ENCODE peak calls at places on chromosomes 7 and 10, in four cellular contexts. W is ovary, F is osteoblast, X is adrenal gland. V is an unnamed sample.
A peak's percentile ranks its signal among the peaks of the same experiment; 100 is the strongest.

GRCh38 chr10:106780593-106781088 is 383.9 kb downstream of the SORCS1 start:
- DNase-seq in W (no peak), F (no peak), X (no peak), V (no peak)

GRCh38 chr7:22660732-22661131 is 66.3 kb upstream of the IL6 start:
- DNase-seq in W (no peak), F (no peak), X (no peak), V (no peak)

GRCh38 chr7:82750007-82750406 is 306.4 kb upstream of the CACNA2D1 start:
- DNase-seq in W (no peak), F (no peak), X (no peak), V (no peak)

GRCh38 chr7:34133983-34134782 is 228.8 kb downstream of the BMPER start:
- DNase-seq in W (peak; percentile 80), F (peak; percentile 86), X (peak; percentile 44), V (peak; percentile 85)

GRCh38 chr10:61286695-61287094 is 166.5 kb downstream of the TMEM26 start:
- DNase-seq in W (no peak), F (no peak), X (no peak), V (no peak)

GRCh38 chr7:27174077-27175004 is at the start of gene HOXA10:
- DNase-seq in W (peak; percentile 36), F (peak; percentile 90), X (peak; percentile 21), V (peak; percentile 66)

GRCh38 chr10:96324447-96324846 is 20.2 kb downstream of the DNTT start:
- DNase-seq in W (no peak), F (no peak), X (no peak), V (no peak)

GRCh38 chr10:120632936-120633335 is 175.9 kb downstream of the PLPP4 start:
- DNase-seq in W (no peak), F (no peak), X (no peak), V (no peak)

GRCh38 chr10:91380873-91381561 is 29.1 kb upstream of the HECTD2 start:
- DNase-seq in W (no peak), F (peak; percentile 17), X (no peak), V (peak; percentile 61)

GRCh38 chr7:88089484-88090050 is 130.3 kb downstream of the SRI start:
- DNase-seq in W (no peak), F (no peak), X (no peak), V (no peak)

GRCh38 chr7:20786779-20787651 is at the start of gene SP8:
- DNase-seq in W (no peak), F (no peak), X (no peak), V (peak; percentile 87)

GRCh38 chr10:56745490-56745889 is 384.4 kb upstream of the ZWINT start:
- DNase-seq in W (no peak), F (no peak), X (no peak), V (no peak)

GRCh38 chr7:155276800-155277375 is 20.8 kb upstream of the INSIG1 start:
- DNase-seq in W (no peak), F (no peak), X (no peak), V (no peak)

GRCh38 chr10:16949806-16950205 is 132.6 kb upstream of the RSU1 start:
- DNase-seq in W (no peak), F (no peak), X (no peak), V (no peak)

GRCh38 chr7:28840515-28841125 is 117.5 kb downstream of the TRIL start:
- DNase-seq in W (no peak), F (no peak), X (no peak), V (no peak)

GRCh38 chr7:123673752-123674398 is 18.2 kb downstream of the LMOD2 start:
- DNase-seq in W (no peak), F (no peak), X (no peak), V (no peak)

GRCh38 chr10:34697366-34698247 is 117.5 kb downstream of the PARD3 start:
- DNase-seq in W (no peak), F (no peak), X (no peak), V (no peak)

GRCh38 chr10:71280825-71281224 is 38.2 kb upstream of the SLC29A3 start:
- DNase-seq in W (no peak), F (peak; percentile 31), X (no peak), V (no peak)

GRCh38 chr7:82430518-82431465 is 12.8 kb downstream of the CACNA2D1 start:
- DNase-seq in W (no peak), F (no peak), X (peak; percentile 31), V (no peak)

GRCh38 chr7:130566168-130566897 is 74.4 kb downstream of the MEST start:
- DNase-seq in W (peak; percentile 55), F (no peak), X (peak; percentile 94), V (no peak)

GRCh38 chr7:149820622-149821190 is 17.5 kb upstream of the ZNF862 start:
- DNase-seq in W (no peak), F (peak; percentile 74), X (no peak), V (no peak)

GRCh38 chr7:102069913-102070629 is 216.6 kb upstream of the SH2B2 start:
- DNase-seq in W (no peak), F (no peak), X (no peak), V (no peak)

GRCh38 chr7:82183633-82184032 is 259.9 kb downstream of the CACNA2D1 start:
- DNase-seq in W (no peak), F (no peak), X (no peak), V (no peak)

GRCh38 chr10:123573236-123574147 is 92.7 kb upstream of the GPR26 start:
- DNase-seq in W (peak; percentile 40), F (no peak), X (peak; percentile 27), V (peak; percentile 40)

GRCh38 chr7:30566596-30566995 is 28.1 kb upstream of the GARS1 start:
- DNase-seq in W (no peak), F (no peak), X (no peak), V (no peak)

GRCh38 chr10:59265140-59265539 is 88.7 kb downstream of the PHYHIPL start:
- DNase-seq in W (no peak), F (no peak), X (no peak), V (no peak)

GRCh38 chr10:77504196-77504869 is 133.3 kb downstream of the KCNMA1 start:
- DNase-seq in W (no peak), F (no peak), X (no peak), V (no peak)

GRCh38 chr7:14420768-14421167 is 431.3 kb upstream of the ETV1 start:
- DNase-seq in W (no peak), F (no peak), X (no peak), V (no peak)

GRCh38 chr7:14419554-14419953 is 430.1 kb upstream of the ETV1 start:
- DNase-seq in W (no peak), F (no peak), X (no peak), V (no peak)

GRCh38 chr7:14425559-14425958 is 436.1 kb upstream of the ETV1 start:
- DNase-seq in W (no peak), F (no peak), X (no peak), V (no peak)

GRCh38 chr7:14424675-14425074 is 435.2 kb upstream of the ETV1 start:
- DNase-seq in W (no peak), F (no peak), X (no peak), V (no peak)
- TF ChIP-seq CTCF in W (no peak), F (no peak), X (no peak), V (no peak)

GRCh38 chr7:13745530-13745929 is 243.9 kb downstream of the ETV1 start:
- DNase-seq in W (no peak), F (no peak), X (no peak), V (no peak)

GRCh38 chr7:13737563-13737962 is 251.9 kb downstream of the ETV1 start:
- DNase-seq in W (no peak), F (no peak), X (no peak), V (no peak)

GRCh38 chr7:13742126-13742525 is 247.3 kb downstream of the ETV1 start:
- DNase-seq in W (no peak), F (peak; percentile 32), X (no peak), V (no peak)

DNA sequence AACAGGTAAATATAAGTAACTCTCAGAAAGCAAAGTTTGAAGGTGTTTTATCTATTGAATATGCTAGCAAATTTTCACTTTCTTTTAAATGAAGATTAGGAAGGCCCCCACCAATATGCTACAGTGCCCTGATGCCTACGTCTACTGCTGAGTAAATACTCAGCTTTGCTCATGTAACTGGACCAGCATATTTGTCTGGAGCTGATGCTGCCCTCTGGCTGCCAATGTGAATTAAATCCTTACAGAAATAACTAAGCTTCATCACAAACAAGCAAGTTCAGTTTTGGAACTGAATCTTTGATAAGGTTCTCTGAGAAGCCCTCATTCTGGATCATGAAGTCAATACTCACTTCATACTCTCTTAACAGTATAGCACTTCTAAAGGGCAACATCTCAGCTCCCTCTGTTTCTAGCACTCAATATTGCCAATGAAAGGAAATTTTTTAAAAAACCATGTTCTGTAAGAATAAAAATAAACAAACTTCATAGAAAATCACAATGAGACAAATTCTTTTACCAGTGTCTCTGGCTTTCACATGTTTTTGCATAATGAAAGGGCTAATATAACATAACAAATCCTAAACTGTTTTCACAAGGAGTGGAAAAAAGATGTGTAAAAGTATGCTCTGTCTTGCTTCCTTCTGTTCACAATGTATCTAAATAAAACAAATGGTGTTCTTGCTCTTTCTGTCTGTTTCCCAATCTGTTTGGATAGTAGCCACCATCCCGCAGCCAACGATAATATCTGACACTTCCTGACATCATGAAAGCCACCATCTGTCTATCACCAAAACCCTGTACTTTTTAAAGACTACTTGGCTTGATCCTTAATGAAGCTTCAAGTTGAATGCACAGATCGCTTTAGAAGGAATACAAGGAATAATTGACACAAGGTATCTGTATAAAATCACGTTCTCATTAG is 246.5 kb downstream of the ETV1 start:
- DNase-seq in W (no peak), F (no peak), X (peak; percentile 29), V (peak; percentile 36)
- TF ChIP-seq CTCF in W (no peak), F (peak; percentile 66), X (peak; percentile 53), V (peak; percentile 51)

DNA sequence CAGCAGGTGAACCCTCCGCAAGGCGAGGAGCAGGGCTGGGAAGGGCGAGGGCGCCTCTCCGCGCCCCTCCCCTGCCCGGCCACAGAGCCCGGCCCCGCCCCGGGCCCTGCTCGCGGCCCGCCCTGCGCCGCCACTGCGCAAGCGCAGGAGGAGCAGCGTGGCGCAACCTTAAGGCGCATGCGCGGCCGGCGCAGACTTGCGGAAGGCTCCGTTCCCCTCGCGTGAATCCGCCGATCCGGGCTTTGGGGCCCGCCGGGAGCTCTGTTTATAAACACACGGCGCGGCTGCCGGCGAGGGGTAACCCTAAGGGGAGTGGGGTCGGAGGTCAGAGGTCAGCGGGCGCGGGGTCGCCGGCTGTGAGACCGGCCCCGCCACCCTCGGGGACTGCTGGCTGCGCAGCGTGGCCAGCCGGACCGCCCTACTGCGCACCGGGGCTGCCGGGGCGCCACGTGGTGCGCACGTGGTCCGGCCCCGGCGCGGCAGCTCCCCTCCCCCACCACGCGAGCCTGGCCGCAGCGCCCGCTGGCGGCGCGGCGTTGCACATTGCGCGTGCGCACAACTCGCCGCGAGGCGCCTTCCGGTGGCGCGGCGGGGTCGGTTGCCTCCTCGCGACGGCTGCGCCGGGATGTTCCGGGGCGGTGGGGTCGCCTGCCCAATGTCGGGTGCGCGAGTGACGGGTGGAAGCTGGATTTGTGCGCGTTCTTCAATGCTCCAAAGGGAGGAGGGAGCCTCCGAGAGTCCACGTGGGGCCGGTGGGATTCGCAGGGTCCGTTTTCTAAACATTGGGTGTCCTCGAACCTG is 40.2 kb upstream of the FOXK1 start:
- DNase-seq in W (peak; percentile 99), F (peak; percentile 98), X (peak; percentile 93), V (peak; percentile 88)
- TF ChIP-seq CTCF in W (no peak), F (peak; percentile 33), X (peak; percentile 35), V (peak; percentile 67)

GRCh38 chr7:16114633-16115032 is 306.7 kb downstream of the CRPPA start:
- DNase-seq in W (no peak), F (peak; percentile 14), X (no peak), V (no peak)
- TF ChIP-seq CTCF in W (no peak), F (peak; percentile 59), X (no peak), V (peak; percentile 42)

DNA sequence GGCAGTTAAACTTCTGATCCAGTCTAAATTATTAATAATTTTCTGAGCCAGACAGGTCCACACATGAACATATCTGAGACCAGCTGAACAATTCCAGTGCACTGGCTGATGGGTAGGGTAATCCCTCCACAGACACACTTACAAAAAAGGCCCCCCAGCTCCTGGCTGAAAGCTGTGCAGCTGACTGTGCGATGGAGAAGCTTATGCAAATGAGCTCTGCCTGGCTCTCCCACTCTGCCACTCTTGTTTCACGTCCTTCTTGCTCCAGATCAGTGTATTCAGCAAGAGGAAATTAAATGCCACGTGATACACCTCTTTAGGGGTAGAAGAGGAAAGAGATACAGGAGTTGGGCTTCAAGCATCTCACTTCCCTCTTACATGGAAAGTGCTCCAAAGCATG is 76.4 kb upstream of the FEZF1 start:
- DNase-seq in W (no peak), F (no peak), X (no peak), V (no peak)
- TF ChIP-seq CTCF in W (no peak), F (no peak), X (no peak), V (no peak)

V was measured in prostate gland.